ENCODE peak calls at places on chromosomes 2 and 18, in ten cellular contexts. One of them, this sample, is unnamed.

GRCh38 chr18:40987581-40987980 is 967.5 kb upstream of the PIK3C3 start:
- DNase-seq in HS-5: no peak
- DNase-seq in HFFc6: no peak
- DNase-seq in AG08395: no peak
- DNase-seq in MM.1S: no peak
- DNase-seq in activated T-helper 1 cell treated with Interleukin-2 at 50 U/mL for 16 hours: no peak
- DNase-seq in activated naive CD8-positive, alpha-beta T cell treated with anti-CD3 and anti-CD28 coated beads for 36 hours: no peak
- DNase-seq in SK-N-DZ: no peak
- DNase-seq in mucosa of descending colon: no peak
- DNase-seq in stimulated activated CD4-positive, alpha-beta T cell treated with anti-CD3 and anti-CD28 coated beads, Interleukin-15, amount 100 ng/mL, for 24 hours: no peak
- DNase-seq in this sample: no peak

GRCh38 chr2:128396500-128396891 is 77.8 kb upstream of the HS6ST1 start:
- DNase-seq in HS-5: no peak
- DNase-seq in activated T-helper 1 cell treated with Interleukin-2 at 50 U/mL for 16 hours: no peak
- DNase-seq in MM.1S: no peak
- DNase-seq in stimulated activated CD4-positive, alpha-beta T cell treated with anti-CD3 and anti-CD28 coated beads, Interleukin-15, amount 100 ng/mL, for 24 hours: no peak
- DNase-seq in activated naive CD8-positive, alpha-beta T cell treated with anti-CD3 and anti-CD28 coated beads for 36 hours: no peak
- DNase-seq in AG08395: no peak
- DNase-seq in HFFc6: no peak
- DNase-seq in mucosa of descending colon: no peak
- DNase-seq in SK-N-DZ: peak
- DNase-seq in this sample: no peak

GRCh38 chr2:62074233-62074632 is 121.7 kb upstream of the B3GNT2 start:
- DNase-seq in HFFc6: no peak
- DNase-seq in activated T-helper 1 cell treated with Interleukin-2 at 50 U/mL for 16 hours: no peak
- DNase-seq in activated naive CD8-positive, alpha-beta T cell treated with anti-CD3 and anti-CD28 coated beads for 36 hours: no peak
- DNase-seq in HS-5: no peak
- DNase-seq in mucosa of descending colon: no peak
- DNase-seq in stimulated activated CD4-positive, alpha-beta T cell treated with anti-CD3 and anti-CD28 coated beads, Interleukin-15, amount 100 ng/mL, for 24 hours: no peak
- DNase-seq in SK-N-DZ: no peak
- DNase-seq in AG08395: no peak
- DNase-seq in MM.1S: no peak
- DNase-seq in this sample: no peak

GRCh38 chr2:170525566-170525900 is 189.6 kb upstream of the SP5 start:
- DNase-seq in MM.1S: no peak
- DNase-seq in stimulated activated CD4-positive, alpha-beta T cell treated with anti-CD3 and anti-CD28 coated beads, Interleukin-15, amount 100 ng/mL, for 24 hours: no peak
- DNase-seq in SK-N-DZ: no peak
- DNase-seq in activated naive CD8-positive, alpha-beta T cell treated with anti-CD3 and anti-CD28 coated beads for 36 hours: no peak
- DNase-seq in HFFc6: peak
- DNase-seq in AG08395: peak
- DNase-seq in activated T-helper 1 cell treated with Interleukin-2 at 50 U/mL for 16 hours: no peak
- DNase-seq in mucosa of descending colon: peak
- DNase-seq in HS-5: peak
- DNase-seq in this sample: peak

GRCh38 chr18:26551217-26551708 is 2.9 kb upstream of the KCTD1 start:
- DNase-seq in AG08395: no peak
- DNase-seq in mucosa of descending colon: no peak
- DNase-seq in SK-N-DZ: no peak
- DNase-seq in stimulated activated CD4-positive, alpha-beta T cell treated with anti-CD3 and anti-CD28 coated beads, Interleukin-15, amount 100 ng/mL, for 24 hours: no peak
- DNase-seq in HFFc6: no peak
- DNase-seq in MM.1S: no peak
- DNase-seq in HS-5: no peak
- DNase-seq in activated T-helper 1 cell treated with Interleukin-2 at 50 U/mL for 16 hours: no peak
- DNase-seq in activated naive CD8-positive, alpha-beta T cell treated with anti-CD3 and anti-CD28 coated beads for 36 hours: no peak
- DNase-seq in this sample: no peak

GRCh38 chr18:76953186-76953982 is 131.0 kb downstream of the ZNF236 start:
- DNase-seq in SK-N-DZ: no peak
- DNase-seq in activated naive CD8-positive, alpha-beta T cell treated with anti-CD3 and anti-CD28 coated beads for 36 hours: no peak
- DNase-seq in stimulated activated CD4-positive, alpha-beta T cell treated with anti-CD3 and anti-CD28 coated beads, Interleukin-15, amount 100 ng/mL, for 24 hours: no peak
- DNase-seq in HS-5: no peak
- DNase-seq in activated T-helper 1 cell treated with Interleukin-2 at 50 U/mL for 16 hours: no peak
- DNase-seq in HFFc6: no peak
- DNase-seq in AG08395: no peak
- DNase-seq in mucosa of descending colon: peak
- DNase-seq in MM.1S: no peak
- DNase-seq in this sample: no peak

GRCh38 chr2:146374505-146374904 is 1470.3 kb upstream of the ACVR2A start:
- DNase-seq in HFFc6: no peak
- DNase-seq in HS-5: no peak
- DNase-seq in AG08395: no peak
- DNase-seq in activated naive CD8-positive, alpha-beta T cell treated with anti-CD3 and anti-CD28 coated beads for 36 hours: no peak
- DNase-seq in SK-N-DZ: no peak
- DNase-seq in activated T-helper 1 cell treated with Interleukin-2 at 50 U/mL for 16 hours: no peak
- DNase-seq in stimulated activated CD4-positive, alpha-beta T cell treated with anti-CD3 and anti-CD28 coated beads, Interleukin-15, amount 100 ng/mL, for 24 hours: no peak
- DNase-seq in MM.1S: no peak
- DNase-seq in mucosa of descending colon: no peak
- DNase-seq in this sample: no peak

GRCh38 chr2:240169486-240170353 is 29.3 kb upstream of the OTOS start:
- DNase-seq in stimulated activated CD4-positive, alpha-beta T cell treated with anti-CD3 and anti-CD28 coated beads, Interleukin-15, amount 100 ng/mL, for 24 hours: no peak
- DNase-seq in HFFc6: no peak
- DNase-seq in SK-N-DZ: no peak
- DNase-seq in AG08395: no peak
- DNase-seq in MM.1S: no peak
- DNase-seq in activated naive CD8-positive, alpha-beta T cell treated with anti-CD3 and anti-CD28 coated beads for 36 hours: no peak
- DNase-seq in HS-5: no peak
- DNase-seq in mucosa of descending colon: no peak
- DNase-seq in activated T-helper 1 cell treated with Interleukin-2 at 50 U/mL for 16 hours: no peak
- DNase-seq in this sample: no peak

GRCh38 chr2:164599954-164600589 is 21.2 kb downstream of the GRB14 start:
- DNase-seq in HFFc6: peak
- DNase-seq in activated T-helper 1 cell treated with Interleukin-2 at 50 U/mL for 16 hours: no peak
- DNase-seq in HS-5: peak
- DNase-seq in mucosa of descending colon: no peak
- DNase-seq in SK-N-DZ: peak
- DNase-seq in activated naive CD8-positive, alpha-beta T cell treated with anti-CD3 and anti-CD28 coated beads for 36 hours: no peak
- DNase-seq in AG08395: peak
- DNase-seq in MM.1S: peak
- DNase-seq in stimulated activated CD4-positive, alpha-beta T cell treated with anti-CD3 and anti-CD28 coated beads, Interleukin-15, amount 100 ng/mL, for 24 hours: peak
- DNase-seq in this sample: peak

GRCh38 chr2:128474962-128475361 is 156.3 kb upstream of the HS6ST1 start:
- DNase-seq in SK-N-DZ: no peak
- DNase-seq in activated T-helper 1 cell treated with Interleukin-2 at 50 U/mL for 16 hours: no peak
- DNase-seq in MM.1S: no peak
- DNase-seq in HFFc6: no peak
- DNase-seq in activated naive CD8-positive, alpha-beta T cell treated with anti-CD3 and anti-CD28 coated beads for 36 hours: no peak
- DNase-seq in HS-5: no peak
- DNase-seq in mucosa of descending colon: no peak
- DNase-seq in stimulated activated CD4-positive, alpha-beta T cell treated with anti-CD3 and anti-CD28 coated beads, Interleukin-15, amount 100 ng/mL, for 24 hours: no peak
- DNase-seq in AG08395: no peak
- DNase-seq in this sample: no peak

GRCh38 chr2:198375073-198375430 is 570.7 kb downstream of the PLCL1 start:
- DNase-seq in HS-5: no peak
- DNase-seq in stimulated activated CD4-positive, alpha-beta T cell treated with anti-CD3 and anti-CD28 coated beads, Interleukin-15, amount 100 ng/mL, for 24 hours: no peak
- DNase-seq in activated naive CD8-positive, alpha-beta T cell treated with anti-CD3 and anti-CD28 coated beads for 36 hours: no peak
- DNase-seq in activated T-helper 1 cell treated with Interleukin-2 at 50 U/mL for 16 hours: no peak
- DNase-seq in AG08395: no peak
- DNase-seq in mucosa of descending colon: peak
- DNase-seq in HFFc6: no peak
- DNase-seq in MM.1S: no peak
- DNase-seq in SK-N-DZ: no peak
- DNase-seq in this sample: no peak

GRCh38 chr18:10010611-10011015 is 96.8 kb downstream of the VAPA start:
- DNase-seq in stimulated activated CD4-positive, alpha-beta T cell treated with anti-CD3 and anti-CD28 coated beads, Interleukin-15, amount 100 ng/mL, for 24 hours: no peak
- DNase-seq in HFFc6: peak
- DNase-seq in AG08395: peak
- DNase-seq in HS-5: no peak
- DNase-seq in activated T-helper 1 cell treated with Interleukin-2 at 50 U/mL for 16 hours: no peak
- DNase-seq in MM.1S: no peak
- DNase-seq in mucosa of descending colon: peak
- DNase-seq in activated naive CD8-positive, alpha-beta T cell treated with anti-CD3 and anti-CD28 coated beads for 36 hours: no peak
- DNase-seq in SK-N-DZ: no peak
- DNase-seq in this sample: peak

GRCh38 chr2:127320586-127321275 is 26.8 kb upstream of the ERCC3 start:
- DNase-seq in HFFc6: no peak
- DNase-seq in activated T-helper 1 cell treated with Interleukin-2 at 50 U/mL for 16 hours: no peak
- DNase-seq in stimulated activated CD4-positive, alpha-beta T cell treated with anti-CD3 and anti-CD28 coated beads, Interleukin-15, amount 100 ng/mL, for 24 hours: no peak
- DNase-seq in MM.1S: no peak
- DNase-seq in mucosa of descending colon: no peak
- DNase-seq in AG08395: no peak
- DNase-seq in activated naive CD8-positive, alpha-beta T cell treated with anti-CD3 and anti-CD28 coated beads for 36 hours: no peak
- DNase-seq in SK-N-DZ: no peak
- DNase-seq in HS-5: no peak
- DNase-seq in this sample: no peak

GRCh38 chr18:57813245-57813644 is 10.1 kb upstream of the ATP8B1 start:
- DNase-seq in stimulated activated CD4-positive, alpha-beta T cell treated with anti-CD3 and anti-CD28 coated beads, Interleukin-15, amount 100 ng/mL, for 24 hours: no peak
- DNase-seq in SK-N-DZ: no peak
- DNase-seq in HFFc6: peak
- DNase-seq in HS-5: peak
- DNase-seq in MM.1S: no peak
- DNase-seq in activated T-helper 1 cell treated with Interleukin-2 at 50 U/mL for 16 hours: no peak
- DNase-seq in activated naive CD8-positive, alpha-beta T cell treated with anti-CD3 and anti-CD28 coated beads for 36 hours: no peak
- DNase-seq in AG08395: peak
- DNase-seq in mucosa of descending colon: no peak
- DNase-seq in this sample: no peak

GRCh38 chr18:70149156-70149555 is 56.3 kb downstream of the RTTN start:
- DNase-seq in HFFc6: no peak
- DNase-seq in MM.1S: no peak
- DNase-seq in SK-N-DZ: no peak
- DNase-seq in activated naive CD8-positive, alpha-beta T cell treated with anti-CD3 and anti-CD28 coated beads for 36 hours: no peak
- DNase-seq in HS-5: no peak
- DNase-seq in mucosa of descending colon: no peak
- DNase-seq in AG08395: no peak
- DNase-seq in stimulated activated CD4-positive, alpha-beta T cell treated with anti-CD3 and anti-CD28 coated beads, Interleukin-15, amount 100 ng/mL, for 24 hours: no peak
- DNase-seq in activated T-helper 1 cell treated with Interleukin-2 at 50 U/mL for 16 hours: no peak
- DNase-seq in this sample: no peak

GRCh38 chr2:39320162-39320561 is 76.4 kb upstream of the CDKL4 start:
- DNase-seq in HFFc6: no peak
- DNase-seq in AG08395: no peak
- DNase-seq in MM.1S: no peak
- DNase-seq in activated T-helper 1 cell treated with Interleukin-2 at 50 U/mL for 16 hours: no peak
- DNase-seq in HS-5: no peak
- DNase-seq in mucosa of descending colon: no peak
- DNase-seq in SK-N-DZ: no peak
- DNase-seq in activated naive CD8-positive, alpha-beta T cell treated with anti-CD3 and anti-CD28 coated beads for 36 hours: no peak
- DNase-seq in stimulated activated CD4-positive, alpha-beta T cell treated with anti-CD3 and anti-CD28 coated beads, Interleukin-15, amount 100 ng/mL, for 24 hours: no peak
- DNase-seq in this sample: no peak

GRCh38 chr2:216016581-216016980 is 3.2 kb upstream of the MREG start:
- DNase-seq in mucosa of descending colon: no peak
- DNase-seq in MM.1S: peak
- DNase-seq in activated T-helper 1 cell treated with Interleukin-2 at 50 U/mL for 16 hours: no peak
- DNase-seq in activated naive CD8-positive, alpha-beta T cell treated with anti-CD3 and anti-CD28 coated beads for 36 hours: no peak
- DNase-seq in stimulated activated CD4-positive, alpha-beta T cell treated with anti-CD3 and anti-CD28 coated beads, Interleukin-15, amount 100 ng/mL, for 24 hours: no peak
- DNase-seq in HFFc6: no peak
- DNase-seq in SK-N-DZ: no peak
- DNase-seq in AG08395: no peak
- DNase-seq in HS-5: no peak
- DNase-seq in this sample: no peak

GRCh38 chr2:179302764-179303561 is 38.3 kb upstream of the SESTD1 start:
- DNase-seq in AG08395: no peak
- DNase-seq in activated T-helper 1 cell treated with Interleukin-2 at 50 U/mL for 16 hours: no peak
- DNase-seq in stimulated activated CD4-positive, alpha-beta T cell treated with anti-CD3 and anti-CD28 coated beads, Interleukin-15, amount 100 ng/mL, for 24 hours: no peak
- DNase-seq in mucosa of descending colon: no peak
- DNase-seq in HFFc6: no peak
- DNase-seq in HS-5: no peak
- DNase-seq in SK-N-DZ: no peak
- DNase-seq in activated naive CD8-positive, alpha-beta T cell treated with anti-CD3 and anti-CD28 coated beads for 36 hours: no peak
- DNase-seq in MM.1S: no peak
- DNase-seq in this sample: no peak

GRCh38 chr2:208062113-208062512 is 36.8 kb upstream of the PLEKHM3 start:
- DNase-seq in mucosa of descending colon: no peak
- DNase-seq in activated T-helper 1 cell treated with Interleukin-2 at 50 U/mL for 16 hours: no peak
- DNase-seq in AG08395: no peak
- DNase-seq in HS-5: no peak
- DNase-seq in SK-N-DZ: peak
- DNase-seq in activated naive CD8-positive, alpha-beta T cell treated with anti-CD3 and anti-CD28 coated beads for 36 hours: no peak
- DNase-seq in MM.1S: peak
- DNase-seq in HFFc6: peak
- DNase-seq in stimulated activated CD4-positive, alpha-beta T cell treated with anti-CD3 and anti-CD28 coated beads, Interleukin-15, amount 100 ng/mL, for 24 hours: peak
- DNase-seq in this sample: peak

GRCh38 chr2:111227716-111228141 is 107.0 kb downstream of the BCL2L11 start:
- DNase-seq in activated naive CD8-positive, alpha-beta T cell treated with anti-CD3 and anti-CD28 coated beads for 36 hours: no peak
- DNase-seq in activated T-helper 1 cell treated with Interleukin-2 at 50 U/mL for 16 hours: no peak
- DNase-seq in HFFc6: peak
- DNase-seq in MM.1S: no peak
- DNase-seq in SK-N-DZ: no peak
- DNase-seq in mucosa of descending colon: no peak
- DNase-seq in AG08395: peak
- DNase-seq in HS-5: peak
- DNase-seq in stimulated activated CD4-positive, alpha-beta T cell treated with anti-CD3 and anti-CD28 coated beads, Interleukin-15, amount 100 ng/mL, for 24 hours: no peak
- DNase-seq in this sample: peak

GRCh38 chr2:202113571-202114142 is 40.6 kb downstream of the KIAA2012 start:
- DNase-seq in HFFc6: peak
- DNase-seq in mucosa of descending colon: no peak
- DNase-seq in activated naive CD8-positive, alpha-beta T cell treated with anti-CD3 and anti-CD28 coated beads for 36 hours: no peak
- DNase-seq in AG08395: peak
- DNase-seq in HS-5: no peak
- DNase-seq in MM.1S: no peak
- DNase-seq in activated T-helper 1 cell treated with Interleukin-2 at 50 U/mL for 16 hours: no peak
- DNase-seq in stimulated activated CD4-positive, alpha-beta T cell treated with anti-CD3 and anti-CD28 coated beads, Interleukin-15, amount 100 ng/mL, for 24 hours: no peak
- DNase-seq in SK-N-DZ: no peak
- DNase-seq in this sample: no peak

GRCh38 chr2:25559148-25559547 is 114.2 kb downstream of the DTNB start:
- DNase-seq in MM.1S: no peak
- DNase-seq in stimulated activated CD4-positive, alpha-beta T cell treated with anti-CD3 and anti-CD28 coated beads, Interleukin-15, amount 100 ng/mL, for 24 hours: no peak
- DNase-seq in activated naive CD8-positive, alpha-beta T cell treated with anti-CD3 and anti-CD28 coated beads for 36 hours: no peak
- DNase-seq in mucosa of descending colon: no peak
- DNase-seq in SK-N-DZ: no peak
- DNase-seq in AG08395: no peak
- DNase-seq in activated T-helper 1 cell treated with Interleukin-2 at 50 U/mL for 16 hours: no peak
- DNase-seq in HS-5: no peak
- DNase-seq in HFFc6: no peak
- DNase-seq in this sample: no peak

GRCh38 chr18:32771169-32771751 is 1.6 kb downstream of the KLHL14 start:
- DNase-seq in activated naive CD8-positive, alpha-beta T cell treated with anti-CD3 and anti-CD28 coated beads for 36 hours: no peak
- DNase-seq in HFFc6: no peak
- DNase-seq in mucosa of descending colon: peak
- DNase-seq in HS-5: no peak
- DNase-seq in activated T-helper 1 cell treated with Interleukin-2 at 50 U/mL for 16 hours: no peak
- DNase-seq in MM.1S: peak
- DNase-seq in stimulated activated CD4-positive, alpha-beta T cell treated with anti-CD3 and anti-CD28 coated beads, Interleukin-15, amount 100 ng/mL, for 24 hours: peak
- DNase-seq in AG08395: no peak
- DNase-seq in SK-N-DZ: peak
- DNase-seq in this sample: no peak

GRCh38 chr2:132416080-132416911 is at the start of gene GPR39:
- DNase-seq in mucosa of descending colon: peak
- DNase-seq in AG08395: peak
- DNase-seq in activated naive CD8-positive, alpha-beta T cell treated with anti-CD3 and anti-CD28 coated beads for 36 hours: no peak
- DNase-seq in HFFc6: peak
- DNase-seq in SK-N-DZ: peak
- DNase-seq in HS-5: peak
- DNase-seq in MM.1S: peak
- DNase-seq in stimulated activated CD4-positive, alpha-beta T cell treated with anti-CD3 and anti-CD28 coated beads, Interleukin-15, amount 100 ng/mL, for 24 hours: no peak
- DNase-seq in activated T-helper 1 cell treated with Interleukin-2 at 50 U/mL for 16 hours: no peak
- DNase-seq in this sample: peak

GRCh38 chr18:59912007-59912550 is 12.3 kb downstream of the PMAIP1 start:
- DNase-seq in AG08395: no peak
- DNase-seq in HS-5: no peak
- DNase-seq in SK-N-DZ: no peak
- DNase-seq in activated naive CD8-positive, alpha-beta T cell treated with anti-CD3 and anti-CD28 coated beads for 36 hours: no peak
- DNase-seq in mucosa of descending colon: no peak
- DNase-seq in MM.1S: no peak
- DNase-seq in stimulated activated CD4-positive, alpha-beta T cell treated with anti-CD3 and anti-CD28 coated beads, Interleukin-15, amount 100 ng/mL, for 24 hours: no peak
- DNase-seq in HFFc6: no peak
- DNase-seq in activated T-helper 1 cell treated with Interleukin-2 at 50 U/mL for 16 hours: no peak
- DNase-seq in this sample: no peak

GRCh38 chr2:97957432-97958183 is 38.1 kb downstream of the TMEM131 start:
- DNase-seq in stimulated activated CD4-positive, alpha-beta T cell treated with anti-CD3 and anti-CD28 coated beads, Interleukin-15, amount 100 ng/mL, for 24 hours: no peak
- DNase-seq in activated T-helper 1 cell treated with Interleukin-2 at 50 U/mL for 16 hours: no peak
- DNase-seq in mucosa of descending colon: no peak
- DNase-seq in AG08395: no peak
- DNase-seq in activated naive CD8-positive, alpha-beta T cell treated with anti-CD3 and anti-CD28 coated beads for 36 hours: no peak
- DNase-seq in MM.1S: peak
- DNase-seq in HFFc6: no peak
- DNase-seq in HS-5: no peak
- DNase-seq in SK-N-DZ: no peak
- DNase-seq in this sample: no peak

GRCh38 chr2:36318547-36318946 is 37.0 kb upstream of the CRIM1 start:
- DNase-seq in stimulated activated CD4-positive, alpha-beta T cell treated with anti-CD3 and anti-CD28 coated beads, Interleukin-15, amount 100 ng/mL, for 24 hours: no peak
- DNase-seq in MM.1S: no peak
- DNase-seq in AG08395: peak
- DNase-seq in SK-N-DZ: no peak
- DNase-seq in HFFc6: peak
- DNase-seq in mucosa of descending colon: no peak
- DNase-seq in HS-5: no peak
- DNase-seq in activated naive CD8-positive, alpha-beta T cell treated with anti-CD3 and anti-CD28 coated beads for 36 hours: no peak
- DNase-seq in activated T-helper 1 cell treated with Interleukin-2 at 50 U/mL for 16 hours: no peak
- DNase-seq in this sample: no peak

This sample was measured in Caco-2.